ENCODE peak calls at places on chromosome 13, in six cellular contexts. J, I, F, M, D and L are unnamed samples.

GRCh38 chr13:95480131-95480545 is 72.4 kb upstream of the CLDN10 start:
- DNase-seq in J (no peak), I (peak), F (peak), M (no peak), D (no peak), L (no peak)

GRCh38 chr13:69856331-69856730 is 251.3 kb upstream of the ATXN8OS start:
- DNase-seq in J (no peak), I (no peak), F (no peak), M (no peak), D (no peak), L (no peak)

GRCh38 chr13:74243637-74244526 is 109.7 kb upstream of the KLF12 start:
- DNase-seq in J (no peak), I (no peak), F (no peak), M (no peak), D (no peak), L (no peak)

GRCh38 chr13:70098669-70099068 is 9.0 kb upstream of the ATXN8OS start:
- DNase-seq in J (no peak), I (no peak), F (no peak), M (no peak), D (no peak), L (no peak)

GRCh38 chr13:58495668-58496067 is 864.1 kb downstream of the PCDH17 start:
- DNase-seq in J (no peak), I (no peak), F (no peak), M (no peak), D (no peak), L (no peak)

GRCh38 chr13:58687130-58687529 is 1055.6 kb downstream of the PCDH17 start:
- DNase-seq in J (no peak), I (no peak), F (no peak), M (no peak), D (no peak), L (no peak)

GRCh38 chr13:74111399-74111798 is 22.8 kb downstream of the KLF12 start:
- DNase-seq in J (no peak), I (no peak), F (no peak), M (no peak), D (no peak), L (no peak)

GRCh38 chr13:73039201-73040108 is 19.4 kb upstream of the KLF5 start:
- DNase-seq in J (peak), I (no peak), F (no peak), M (no peak), D (no peak), L (no peak)

GRCh38 chr13:45882626-45883025 is 31.1 kb upstream of the SIAH3 start:
- DNase-seq in J (no peak), I (no peak), F (no peak), M (no peak), D (no peak), L (no peak)

GRCh38 chr13:19961924-19962323 is 3.4 kb downstream of the ZMYM2 start:
- DNase-seq in J (no peak), I (no peak), F (no peak), M (no peak), D (no peak), L (no peak)

GRCh38 chr13:59047546-59047945 is 1116.2 kb downstream of the DIAPH3 start:
- DNase-seq in J (no peak), I (no peak), F (no peak), M (no peak), D (no peak), L (no peak)

GRCh38 chr13:57634829-57635165 is 3.3 kb downstream of the PCDH17 start:
- DNase-seq in J (no peak), I (no peak), F (no peak), M (no peak), D (no peak), L (no peak)

GRCh38 chr13:97142452-97142851 is 79.7 kb upstream of the MBNL2 start:
- DNase-seq in J (no peak), I (no peak), F (no peak), M (peak), D (peak), L (no peak)

GRCh38 chr13:95608640-95609280 is 35.7 kb downstream of the DZIP1 start:
- DNase-seq in J (no peak), I (no peak), F (no peak), M (no peak), D (no peak), L (no peak)

GRCh38 chr13:69857188-69857821 is 250.3 kb upstream of the ATXN8OS start:
- DNase-seq in J (no peak), I (no peak), F (peak), M (peak), D (peak), L (no peak)

GRCh38 chr13:111402441-111402840 is 82.0 kb downstream of the TEX29 start:
- DNase-seq in J (no peak), I (no peak), F (no peak), M (no peak), D (no peak), L (no peak)

GRCh38 chr13:94537740-94538630 is 58.0 kb downstream of the TGDS start:
- DNase-seq in J (no peak), I (no peak), F (no peak), M (no peak), D (no peak), L (no peak)

GRCh38 chr13:34926513-34926912 is 15.6 kb upstream of the NBEA start:
- DNase-seq in J (no peak), I (no peak), F (no peak), M (no peak), D (no peak), L (no peak)

GRCh38 chr13:40316301-40316700 is 350.1 kb downstream of the FOXO1 start:
- DNase-seq in J (no peak), I (no peak), F (no peak), M (no peak), D (no peak), L (no peak)

GRCh38 chr13:48618937-48619336 is 34.8 kb upstream of the CYSLTR2 start:
- DNase-seq in J (no peak), I (no peak), F (no peak), M (no peak), D (no peak), L (no peak)

GRCh38 chr13:66344770-66345367 is 885.3 kb downstream of the PCDH9 start:
- DNase-seq in J (no peak), I (no peak), F (no peak), M (no peak), D (no peak), L (no peak)

GRCh38 chr13:45799451-45799850 is 52.1 kb downstream of the SIAH3 start:
- DNase-seq in J (no peak), I (no peak), F (no peak), M (no peak), D (no peak), L (no peak)

GRCh38 chr13:85558118-85558517 is 241.1 kb downstream of the SLITRK6 start:
- DNase-seq in J (no peak), I (no peak), F (no peak), M (no peak), D (no peak), L (no peak)

GRCh38 chr13:30125422-30126073 is 181.8 kb downstream of the KATNAL1 start:
- DNase-seq in J (no peak), I (no peak), F (no peak), M (peak), D (no peak), L (no peak)

GRCh38 chr13:29883941-29884518 is 33.6 kb upstream of the UBL3 start:
- DNase-seq in J (no peak), I (no peak), F (no peak), M (no peak), D (no peak), L (no peak)

DNA sequence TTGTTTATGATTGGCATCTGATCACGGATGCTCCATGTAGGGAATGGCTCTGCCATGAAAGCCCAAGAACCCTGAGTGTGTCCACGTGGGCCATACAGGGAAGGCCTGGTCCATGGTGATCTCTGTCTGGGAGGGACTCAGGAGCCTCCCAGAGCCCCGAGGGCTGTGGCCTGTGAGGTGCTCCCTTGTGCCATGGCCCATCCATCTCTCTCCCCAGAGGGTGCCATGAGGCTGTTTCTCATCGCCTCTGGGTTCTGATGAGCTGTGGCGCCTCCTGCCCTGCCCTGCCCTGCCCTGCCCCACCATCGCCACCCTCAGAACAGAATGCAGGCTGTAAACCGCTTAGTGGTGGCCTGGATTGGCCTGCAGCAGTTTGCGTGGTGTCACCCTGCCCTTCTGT is 83.1 kb downstream of the ATP11A start:
- DNase-seq in J (no peak), I (no peak), F (no peak), M (no peak), D (no peak), L (no peak)
- TF ChIP-seq TAF1 in J (no peak), I (no peak), F (no peak), M (no peak), D (no peak), L (no peak)

GRCh38 chr13:51803422-51804294 is at the start of gene DHRS12:
- DNase-seq in J (peak), I (peak), F (peak), M (peak), D (peak), L (peak)
- TF ChIP-seq POLR2A in J (peak), I (peak), F (peak), M (peak), D (peak), L (peak)

GRCh38 chr13:80132741-80133601 is 208.0 kb downstream of the SPRY2 start:
- DNase-seq in J (no peak), I (no peak), F (no peak), M (peak), D (no peak), L (no peak)
- TF ChIP-seq POLR2AphosphoS5 in J (no peak), I (no peak), F (no peak), M (no peak), D (no peak), L (no peak)

GRCh38 chr13:47334173-47334572 is 437.3 kb upstream of the HTR2A start:
- DNase-seq in J (no peak), I (no peak), F (no peak), M (no peak), D (no peak), L (no peak)
- TF ChIP-seq TAF1 in J (no peak), I (no peak), F (no peak), M (no peak), D (no peak), L (no peak)

DNA sequence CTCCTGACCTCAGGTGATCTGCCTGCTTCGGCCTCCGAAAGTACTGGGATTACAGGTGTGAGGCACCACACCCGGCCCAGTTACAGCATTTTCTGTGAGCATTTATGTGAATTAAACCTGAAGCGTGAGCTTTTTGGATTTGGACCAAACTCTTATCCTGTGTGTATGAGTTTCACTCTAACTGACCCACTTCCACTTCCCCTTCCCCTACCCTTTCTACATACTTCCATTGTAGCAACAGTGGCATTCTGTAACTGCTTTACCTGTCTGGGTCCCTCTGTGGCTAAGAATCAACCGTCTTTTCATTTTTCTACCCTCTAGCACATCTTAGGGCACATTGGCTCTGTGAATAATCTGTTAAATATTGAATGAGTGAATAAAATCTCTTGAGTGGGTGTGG is 16.2 kb downstream of the FRY start:
- DNase-seq in J (no peak), I (no peak), F (no peak), M (no peak), D (no peak), L (no peak)
- TF ChIP-seq POLR2A in J (no peak), I (no peak), F (no peak), M (no peak), D (no peak), L (no peak)

DNA sequence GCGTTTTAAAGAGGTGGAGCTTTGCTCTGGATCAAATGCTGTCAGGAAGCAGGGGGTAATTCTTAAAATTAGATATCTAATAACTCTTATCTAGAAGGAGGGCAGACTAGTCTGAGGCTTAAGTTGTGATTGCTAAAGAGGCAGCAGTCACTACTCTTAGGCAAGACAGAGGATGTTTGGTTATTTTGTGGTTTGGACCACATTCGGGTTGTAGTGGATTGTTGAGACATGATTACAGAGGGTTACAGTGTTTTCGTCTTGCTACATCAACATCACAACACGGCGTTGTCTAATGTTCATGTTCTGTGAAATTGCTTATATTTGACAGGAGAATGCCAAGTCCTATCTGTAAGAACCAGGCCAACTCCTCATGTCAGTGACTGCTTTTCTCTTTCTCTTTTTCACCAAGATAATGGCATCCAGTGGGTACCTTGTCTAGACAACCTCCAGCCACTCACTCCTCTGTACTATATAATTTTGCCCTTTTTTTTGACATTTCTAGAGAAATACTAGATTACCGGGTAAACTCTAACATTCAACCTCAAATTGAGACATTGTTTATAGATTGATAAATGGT is 16.8 kb upstream of the TM9SF2 start:
- DNase-seq in J (no peak), I (no peak), F (no peak), M (no peak), D (no peak), L (no peak)
- TF ChIP-seq POLR2AphosphoS5 in J (no peak), I (no peak), F (no peak), M (no peak), D (no peak), L (no peak)

DNA sequence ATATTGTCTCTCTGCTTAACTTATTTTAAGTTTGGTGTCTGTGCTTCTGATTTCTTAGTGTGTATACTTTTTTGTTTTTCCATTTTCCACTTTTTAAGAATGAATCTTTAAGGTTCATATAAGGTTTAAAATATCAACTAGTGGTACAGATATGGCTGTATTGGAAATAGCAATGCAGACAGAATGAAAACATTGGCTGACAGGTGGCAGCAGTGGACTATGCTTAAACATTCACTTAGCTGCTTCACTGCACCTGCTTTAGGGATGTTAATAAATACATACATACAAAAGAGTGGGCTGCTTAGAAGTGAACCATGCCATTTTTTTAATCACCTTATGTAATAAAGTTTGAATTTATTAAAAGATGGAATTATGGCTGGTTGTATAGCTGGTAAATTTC is 27.3 kb downstream of the TM9SF2 start:
- DNase-seq in J (no peak), I (peak), F (no peak), M (peak), D (no peak), L (no peak)
- TF ChIP-seq TAF1 in J (no peak), I (no peak), F (no peak), M (no peak), D (no peak), L (no peak)

GRCh38 chr13:44575035-44575434 is 1.1 kb downstream of the TSC22D1 start:
- DNase-seq in J (no peak), I (no peak), F (no peak), M (no peak), D (no peak), L (no peak)

GRCh38 chr13:44576396-44577235 is 486 bp upstream of the TSC22D1 start:
- DNase-seq in J (no peak), I (peak), F (no peak), M (no peak), D (peak), L (peak)

GRCh38 chr13:44574466-44574855 is 1.7 kb downstream of the TSC22D1 start:
- DNase-seq in J (no peak), I (no peak), F (no peak), M (no peak), D (no peak), L (no peak)

GRCh38 chr13:44577236-44578063 is 1.3 kb upstream of the TSC22D1 start:
- DNase-seq in J (peak), I (peak), F (peak), M (peak), D (peak), L (peak)

DNA sequence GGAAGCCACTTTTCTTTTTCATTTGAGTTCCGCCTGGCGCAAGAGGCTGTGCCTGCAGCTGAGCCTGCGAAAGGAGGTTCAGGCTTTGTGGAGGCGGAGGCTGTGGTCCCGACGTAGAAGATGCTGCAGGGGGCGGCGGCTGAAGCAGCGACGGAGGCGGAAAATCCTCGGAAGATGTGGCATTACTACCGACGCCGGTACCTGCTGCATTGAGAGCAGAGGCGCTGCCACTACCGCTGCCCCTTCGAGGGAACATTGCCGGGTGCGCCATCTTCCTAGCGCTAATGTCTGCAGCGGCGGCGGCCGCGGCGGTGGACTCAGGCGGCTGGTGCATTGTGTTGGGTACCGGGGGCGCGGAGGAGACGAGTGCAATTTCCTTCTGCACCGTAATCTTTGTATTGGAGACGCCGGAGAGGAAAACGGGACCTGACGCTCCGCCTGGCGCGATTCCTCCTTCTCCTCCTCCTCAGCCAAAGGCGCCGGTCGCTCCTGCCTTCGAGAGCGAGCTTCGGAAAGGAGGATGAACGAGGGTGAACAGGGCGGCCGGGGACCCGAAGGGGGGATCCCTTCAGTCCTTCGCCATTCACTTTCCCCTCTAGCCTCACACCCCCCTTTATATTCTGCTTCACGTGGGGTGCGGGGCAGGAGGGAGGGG is at the start of gene TSC22D1:
- DNase-seq in J (peak), I (peak), F (no peak), M (no peak), D (no peak), L (peak)
- TF ChIP-seq POLR2A in J (peak), I (no peak), F (no peak), M (no peak), D (no peak), L (no peak)

GRCh38 chr13:27036236-27036981 is 135.2 kb downstream of the USP12 start:
- DNase-seq in J (no peak), I (no peak), F (no peak), M (no peak), D (no peak), L (no peak)
- TF ChIP-seq POLR2AphosphoS5 in J (no peak), I (no peak), F (no peak), M (no peak), D (no peak), L (no peak)